ENCODE peak calls at places on chromosomes 3 and 15, in six cellular contexts. M is NCI-H345, D is kidney tubule cell, L is ovary, G is testis, S is EL. Z is an unnamed sample.

GRCh38 chr3:133868166-133868565 is 27.5 kb downstream of the RAB6B start:
- DNase-seq in G (peak), M (peak), L (peak), S (no peak), D (no peak), Z (no peak)

GRCh38 chr3:112010631-112011030 is 11.9 kb downstream of the TAGLN3 start:
- DNase-seq in G (no peak), S (no peak), D (no peak), L (no peak), M (no peak), Z (no peak)

GRCh38 chr15:42133892-42134502 is 22.4 kb downstream of the PLA2G4F start:
- DNase-seq in D (peak), L (no peak), M (peak), S (peak), G (peak), Z (no peak)

GRCh38 chr3:17195856-17196604 is 311.3 kb downstream of the PLCL2 start:
- DNase-seq in S (no peak), L (no peak), D (no peak), M (no peak), G (no peak), Z (no peak)

GRCh38 chr3:153394017-153394416 is 232.0 kb downstream of the RAP2B start:
- DNase-seq in D (no peak), M (no peak), G (no peak), L (no peak), S (no peak), Z (no peak)

GRCh38 chr15:70424937-70425411 is 327.3 kb upstream of the TLE3 start:
- DNase-seq in G (no peak), L (no peak), D (no peak), M (no peak), S (no peak), Z (no peak)

GRCh38 chr15:53746101-53746500 is 13.4 kb downstream of the WDR72 start:
- DNase-seq in D (peak), L (no peak), M (peak), S (no peak), G (no peak), Z (no peak)

GRCh38 chr3:190088890-190089289 is 31.8 kb downstream of the P3H2 start:
- DNase-seq in D (peak), G (no peak), L (no peak), S (peak), M (no peak), Z (no peak)

GRCh38 chr3:55085231-55085630 is 157.4 kb upstream of the LRTM1 start:
- DNase-seq in M (no peak), D (no peak), L (no peak), G (no peak), S (no peak), Z (no peak)

GRCh38 chr3:97872209-97873042 is 50.6 kb downstream of the CRYBG3 start:
- DNase-seq in G (no peak), S (peak), D (peak), M (no peak), L (no peak), Z (no peak)